ENCODE peak calls at places on chromosome 14, in five cellular contexts. S, M, H, G and U are unnamed samples. For H3K4me1, the result is how much of the 10 kb centered on the place peaks cover.

GRCh38 chr14:20440882-20441281 is 4.9 kb upstream of the KLHL33 start:
- DNase-seq in S (peak), M (no peak), H (no peak), G (no peak), U (no peak)

GRCh38 chr14:96980835-96981234 is 183.7 kb downstream of the VRK1 start:
- DNase-seq in S (no peak), M (no peak), H (no peak), G (no peak), U (no peak)

GRCh38 chr14:102234331-102235264 is 70.4 kb downstream of the MOK start:
- DNase-seq in S (no peak), M (no peak), H (no peak), G (no peak), U (no peak)

GRCh38 chr14:55448146-55448614 is 7.8 kb upstream of the TBPL2 start:
- DNase-seq in S (no peak), M (no peak), H (no peak), G (no peak), U (peak)

GRCh38 chr14:105528859-105529505 is 2.6 kb downstream of the TMEM121 start:
- DNase-seq in S (no peak), M (no peak), H (no peak), G (peak), U (no peak)

GRCh38 chr14:50083467-50084337 is 32.7 kb downstream of the VCPKMT start:
- DNase-seq in S (no peak), M (no peak), H (no peak), G (no peak), U (no peak)

GRCh38 chr14:51006781-51007211 is 62.5 kb upstream of the PYGL start:
- DNase-seq in S (no peak), M (peak), H (no peak), G (no peak), U (peak)

GRCh38 chr14:64209428-64210165 is 84.6 kb downstream of the ESR2 start:
- DNase-seq in S (no peak), M (peak), H (no peak), G (peak), U (no peak)

GRCh38 chr14:79369359-79370332 is 841.7 kb downstream of the DIO2 start:
- DNase-seq in S (no peak), M (no peak), H (no peak), G (no peak), U (no peak)

GRCh38 chr14:76351941-76352340 is 24.0 kb upstream of the ESRRB start:
- DNase-seq in S (no peak), M (no peak), H (no peak), G (no peak), U (no peak)

GRCh38 chr14:66610154-66610563 is 102.2 kb downstream of the GPHN start:
- DNase-seq in S (no peak), M (no peak), H (peak), G (no peak), U (no peak)

GRCh38 chr14:49881296-49882006 is 11.4 kb upstream of the ARF6 start:
- DNase-seq in S (no peak), M (no peak), H (no peak), G (no peak), U (no peak)

GRCh38 chr14:39581474-39581873 is 149.2 kb upstream of the FBXO33 start:
- DNase-seq in S (no peak), M (no peak), H (no peak), G (no peak), U (no peak)

GRCh38 chr14:38721822-38722431 is 381.1 kb downstream of the SEC23A start:
- DNase-seq in S (no peak), M (peak), H (peak), G (no peak), U (peak)

GRCh38 chr14:105646175-105646574 is 119.8 kb downstream of the TMEM121 start:
- DNase-seq in S (no peak), M (no peak), H (no peak), G (peak), U (no peak)

GRCh38 chr14:101595887-101596721 is 34.8 kb downstream of the DIO3 start:
- DNase-seq in S (peak), M (no peak), H (no peak), G (no peak), U (no peak)

GRCh38 chr14:36935976-36936678 is 236.3 kb downstream of the SLC25A21 start:
- DNase-seq in S (no peak), M (no peak), H (peak), G (no peak), U (no peak)

GRCh38 chr14:21107360-21107781 is 6.5 kb downstream of the TMEM253 start:
- DNase-seq in S (no peak), M (no peak), H (no peak), G (no peak), U (peak)

GRCh38 chr14:43525647-43526046 is 981.4 kb downstream of the FSCB start:
- DNase-seq in S (no peak), M (no peak), H (no peak), G (no peak), U (no peak)

GRCh38 chr14:46018846-46019420 is 632.6 kb downstream of the RPL10L start:
- DNase-seq in S (no peak), M (no peak), H (no peak), G (no peak), U (no peak)

GRCh38 chr14:21525571-21525970 is 575 bp downstream of the SALL2 start:
- DNase-seq in S (no peak), M (no peak), H (peak), G (no peak), U (no peak)

GRCh38 chr14:99441918-99442317 is 38.7 kb downstream of the SETD3 start:
- DNase-seq in S (no peak), M (no peak), H (no peak), G (no peak), U (no peak)

GRCh38 chr14:71725802-71726638 is 206.2 kb upstream of the RGS6 start:
- DNase-seq in S (no peak), M (no peak), H (no peak), G (no peak), U (no peak)

GRCh38 chr14:77123381-77124344 is 17.9 kb downstream of the ZDHHC22 start:
- DNase-seq in S (no peak), M (peak), H (no peak), G (peak), U (peak)

GRCh38 chr14:34403646-34404045 is 58.4 kb downstream of the SPTSSA start:
- DNase-seq in S (no peak), M (no peak), H (no peak), G (no peak), U (no peak)

GRCh38 chr14:39241637-39242036 is 7.9 kb downstream of the MIA2 start:
- DNase-seq in S (no peak), M (no peak), H (no peak), G (no peak), U (no peak)

GRCh38 chr14:54570651-54571415 is 3.9 kb downstream of the SAMD4A start:
- DNase-seq in S (no peak), M (no peak), H (no peak), G (no peak), U (no peak)

DNA sequence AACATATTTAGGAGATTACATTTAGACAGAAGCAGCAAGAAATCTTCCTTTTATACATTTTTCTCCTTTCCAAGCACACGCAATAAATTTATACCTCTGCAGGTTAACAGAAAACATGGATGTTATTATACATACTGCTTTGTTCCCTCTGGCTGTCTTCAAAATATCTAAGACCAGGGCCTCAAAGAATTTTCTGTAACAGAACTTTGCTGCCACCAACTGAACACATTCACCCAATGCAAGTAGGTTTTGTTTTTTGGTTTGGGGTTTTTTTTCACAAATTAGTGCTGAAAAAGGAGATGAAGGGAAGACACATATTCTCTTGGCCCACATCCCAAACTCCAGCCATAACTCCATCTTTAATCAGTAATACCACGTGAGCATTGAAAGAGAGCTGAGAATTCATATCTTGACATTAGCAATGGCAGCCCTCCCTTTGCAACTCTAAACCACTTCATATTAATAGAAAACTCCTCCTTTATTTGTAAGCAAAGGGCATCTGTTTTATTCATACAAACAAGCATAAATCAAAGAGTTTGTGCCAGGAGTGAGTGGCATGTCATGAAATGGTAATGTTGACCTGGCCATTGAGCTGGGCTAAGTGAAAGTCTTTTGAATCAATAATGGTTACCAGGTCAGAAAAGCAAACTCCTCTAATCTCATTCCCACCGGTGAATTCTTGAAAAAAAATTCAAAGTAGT is 150.8 kb upstream of the FSCB start:
- DNase-seq in S (no peak), M (no peak), H (peak), G (no peak), U (no peak)
- TF ChIP-seq CTCF in S (no peak), M (no peak), H (peak), G (peak), U (peak)

GRCh38 chr14:22544406-22544805 is 44.6 kb downstream of the DAD1 start:
- DNase-seq in S (no peak), M (no peak), H (no peak), G (no peak), U (no peak)

GRCh38 chr14:22540286-22540685 is 48.7 kb downstream of the DAD1 start:
- DNase-seq in S (no peak), M (no peak), H (no peak), G (no peak), U (no peak)

GRCh38 chr14:22541721-22542120 is 47.3 kb downstream of the DAD1 start:
- DNase-seq in S (no peak), M (no peak), H (no peak), G (no peak), U (no peak)

GRCh38 chr14:22540811-22541360 is 48.1 kb downstream of the DAD1 start:
- DNase-seq in S (no peak), M (no peak), H (no peak), G (no peak), U (no peak)

GRCh38 chr14:22542360-22542759 is 46.7 kb downstream of the DAD1 start:
- DNase-seq in S (no peak), M (no peak), H (no peak), G (no peak), U (no peak)
- H3K4me1 ChIP-seq in S (half or more), M (under half), H (under half), G (under half), U (under half)

DNA sequence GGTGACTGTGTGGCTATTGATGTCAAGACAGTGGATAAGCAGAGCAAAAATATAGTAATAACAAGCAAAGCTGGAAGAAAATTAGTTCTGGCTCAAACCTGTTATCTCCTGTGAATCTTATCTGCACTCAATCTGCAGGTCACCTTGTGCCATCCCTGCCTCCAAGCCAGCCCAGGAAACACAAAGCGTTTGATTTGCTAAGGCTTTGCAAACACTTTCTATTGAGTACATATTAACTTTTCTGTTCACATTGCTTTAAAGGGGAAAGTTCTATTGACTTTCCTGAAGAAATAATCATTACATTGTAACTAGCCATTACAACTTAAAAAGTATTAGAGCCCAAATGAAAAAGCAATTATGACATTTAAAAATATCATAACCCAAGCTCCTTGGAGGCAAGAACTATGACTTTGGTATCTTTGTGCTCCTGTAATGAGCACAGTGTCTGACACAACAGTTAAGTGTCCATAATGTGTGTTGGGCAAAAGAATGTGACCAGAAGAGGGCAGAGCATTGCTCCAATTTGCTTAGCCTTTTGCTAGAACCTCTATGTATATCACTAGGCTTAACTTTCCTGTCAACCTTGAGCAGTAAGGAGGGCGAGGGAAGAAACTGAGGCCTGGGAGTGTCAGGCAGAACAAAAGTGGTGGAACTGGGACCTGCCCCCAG is 24.7 kb downstream of the SERPINA3 start:
- DNase-seq in S (no peak), M (no peak), H (peak), G (no peak), U (no peak)
- TF ChIP-seq CTCF in S (no peak), M (no peak), H (peak), G (no peak), U (no peak)

GRCh38 chr14:53384536-53384935 is 231.4 kb upstream of the DDHD1 start:
- DNase-seq in S (no peak), M (no peak), H (no peak), G (no peak), U (no peak)

GRCh38 chr14:53380508-53381225 is 227.5 kb upstream of the DDHD1 start:
- DNase-seq in S (no peak), M (no peak), H (no peak), G (no peak), U (no peak)

GRCh38 chr14:53384073-53384472 is 230.9 kb upstream of the DDHD1 start:
- DNase-seq in S (no peak), M (no peak), H (no peak), G (no peak), U (no peak)

GRCh38 chr14:53380041-53380440 is 226.9 kb upstream of the DDHD1 start:
- DNase-seq in S (no peak), M (no peak), H (no peak), G (no peak), U (no peak)

DNA sequence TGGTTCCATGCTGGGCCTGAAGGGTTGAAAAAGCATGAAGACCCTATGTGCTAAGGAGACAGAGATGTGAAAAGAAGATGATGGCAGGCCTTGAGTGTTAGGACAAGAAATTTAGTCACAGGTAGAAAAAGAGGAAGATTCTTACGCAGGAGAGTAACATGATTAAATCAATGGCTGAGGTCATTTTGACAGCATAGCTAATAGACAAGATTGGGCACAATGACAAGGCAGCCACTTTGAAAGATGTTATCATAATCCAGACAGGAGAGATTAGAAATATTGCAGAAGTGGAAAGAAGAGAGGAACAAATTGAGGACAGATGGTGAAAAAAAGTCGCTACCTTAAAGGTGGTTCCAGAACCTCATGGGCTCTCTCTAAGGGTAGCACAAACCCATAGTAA is 228.8 kb upstream of the DDHD1 start:
- DNase-seq in S (no peak), M (no peak), H (no peak), G (no peak), U (no peak)
- H3K4me1 ChIP-seq in S (under half), M (under half), H (under half), G (under half), U (under half)

GRCh38 chr14:26008290-26008689 is 589.5 kb downstream of the NOVA1 start:
- DNase-seq in S (no peak), M (no peak), H (peak), G (no peak), U (no peak)
- TF ChIP-seq CTCF in S (no peak), M (no peak), H (peak), G (no peak), U (no peak)

DNA sequence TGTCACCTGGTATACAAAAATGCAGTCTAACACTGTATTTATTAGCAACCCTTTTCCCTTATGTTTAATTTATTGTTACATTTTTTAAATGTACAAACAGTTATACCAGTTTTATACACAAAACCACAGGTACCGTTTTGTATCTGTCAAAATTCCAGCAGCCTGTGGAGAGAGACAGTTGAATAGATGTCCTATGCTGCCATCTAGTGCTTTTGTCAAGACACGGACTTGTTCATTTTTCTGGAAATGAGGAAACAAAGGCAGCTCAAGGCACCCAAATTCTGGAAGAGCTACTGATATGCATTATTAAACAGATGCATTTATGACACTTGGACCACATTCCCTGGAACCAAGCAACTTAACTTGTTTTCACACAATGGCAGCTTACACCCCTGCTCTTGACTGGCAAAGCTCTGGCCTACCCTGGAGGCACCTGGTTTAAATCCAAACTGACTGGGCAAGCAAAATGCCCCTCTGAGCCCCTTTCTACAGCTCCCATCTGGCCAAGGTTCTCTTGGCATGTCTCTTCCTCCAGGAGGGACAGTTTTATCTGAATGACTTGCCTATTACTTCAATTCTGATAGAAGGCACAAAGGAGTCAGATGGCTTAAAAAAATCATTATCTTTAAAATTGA is 286.9 kb upstream of the PRKD1 start:
- DNase-seq in S (no peak), M (no peak), H (peak), G (no peak), U (peak)
- H3K4me1 ChIP-seq in S (under half), M (under half), H (under half), G (under half), U (under half)

DNA sequence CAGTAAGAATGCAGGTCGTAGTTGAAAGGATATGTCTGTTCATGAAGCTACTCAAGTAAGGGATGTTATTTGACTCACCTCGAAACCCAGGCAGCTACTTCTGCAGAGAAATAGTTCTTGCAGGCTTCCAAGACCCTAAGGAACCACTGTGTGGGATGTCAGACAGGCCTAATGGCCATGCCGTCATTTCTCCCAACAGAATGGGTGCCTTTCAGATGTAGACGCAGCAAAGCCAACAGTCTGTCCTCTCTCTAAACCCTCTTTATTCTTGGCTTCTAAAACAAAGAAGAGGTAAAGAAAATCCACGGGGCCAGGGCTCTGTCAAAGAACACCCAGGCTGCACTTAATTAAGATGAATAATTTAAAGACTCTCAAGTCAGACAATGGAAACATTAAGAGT is 19.0 kb upstream of the ACTN1 start:
- DNase-seq in S (no peak), M (no peak), H (no peak), G (no peak), U (no peak)
- TF ChIP-seq CTCF in S (no peak), M (no peak), H (no peak), G (no peak), U (no peak)

GRCh38 chr14:32136027-32136825 is 59.1 kb downstream of the ARHGAP5 start:
- DNase-seq in S (no peak), M (no peak), H (no peak), G (no peak), U (no peak)

GRCh38 chr14:32129124-32129523 is 52.0 kb downstream of the ARHGAP5 start:
- DNase-seq in S (no peak), M (no peak), H (no peak), G (no peak), U (no peak)

GRCh38 chr14:32137313-32137712 is 60.2 kb downstream of the ARHGAP5 start:
- DNase-seq in S (no peak), M (no peak), H (no peak), G (no peak), U (no peak)

GRCh38 chr14:32137883-32138282 is 60.8 kb downstream of the ARHGAP5 start:
- DNase-seq in S (no peak), M (no peak), H (no peak), G (no peak), U (no peak)

DNA sequence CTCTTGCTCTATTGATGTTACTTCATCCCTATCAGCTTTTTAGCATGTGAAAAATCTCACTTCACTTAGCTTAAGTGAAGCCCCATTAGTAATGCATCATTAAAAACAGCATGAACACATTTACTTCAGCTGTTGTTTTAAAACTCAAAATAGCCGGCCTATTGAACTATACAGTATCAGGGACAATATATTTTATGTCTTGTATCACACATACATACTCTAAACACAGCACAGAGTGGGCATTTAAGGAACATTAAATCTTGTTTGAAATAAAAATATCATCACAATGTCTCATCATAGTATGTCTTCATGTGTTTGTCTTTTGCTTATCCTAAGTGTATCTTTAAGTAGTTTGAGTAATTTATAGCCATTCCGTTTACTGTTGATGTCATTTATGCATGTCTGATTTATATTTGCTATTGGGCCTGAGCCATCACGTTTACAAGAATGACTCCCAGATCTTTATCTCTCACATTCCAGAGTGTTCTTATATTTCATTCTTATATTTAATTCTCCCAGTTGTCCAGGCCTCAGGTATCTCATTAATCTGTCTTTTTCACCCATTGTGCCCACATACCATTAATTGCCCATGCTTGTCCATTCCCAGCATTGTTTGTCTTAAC is 57.5 kb downstream of the ARHGAP5 start:
- DNase-seq in S (no peak), M (no peak), H (no peak), G (no peak), U (no peak)
- H3K4me1 ChIP-seq in S (under half), M (under half), H (under half), G (under half), U (under half)